ENCODE peak calls at places on chromosomes 7 and 10, in five cellular contexts. I, V, W, F and K are unnamed samples.

GRCh38 chr7:132097550-132098134 is 478.6 kb downstream of the PLXNA4 start:
- DNase-seq in I (no peak), V (no peak), W (peak; percentile 1), F (no peak), K (no peak)

GRCh38 chr10:35875281-35875680 is 233.2 kb upstream of the FZD8 start:
- DNase-seq in I (no peak), V (peak; percentile 86), W (no peak), F (no peak), K (no peak)

GRCh38 chr10:69703766-69704191 is 73.7 kb downstream of the FAM241B start:
- DNase-seq in I (no peak), V (no peak), W (no peak), F (no peak), K (no peak)

GRCh38 chr10:1184541-1185415 is 128.6 kb downstream of the WDR37 start:
- DNase-seq in I (no peak), V (no peak), W (no peak), F (peak; percentile 54), K (no peak)

GRCh38 chr7:31488562-31489203 is 25.2 kb upstream of the ITPRID1 start:
- DNase-seq in I (peak; percentile 35), V (peak; percentile 50), W (peak; percentile 30), F (peak; percentile 75), K (peak; percentile 67)

GRCh38 chr10:15046626-15047025 is 2.9 kb downstream of the OLAH start:
- DNase-seq in I (peak; percentile 11), V (no peak), W (no peak), F (no peak), K (no peak)

GRCh38 chr7:4700577-4701235 is 18.6 kb downstream of the FOXK1 start:
- DNase-seq in I (peak; percentile 92), V (no peak), W (no peak), F (no peak), K (no peak)

GRCh38 chr7:5143106-5143505 is 46.9 kb upstream of the WIPI2 start:
- DNase-seq in I (no peak), V (no peak), W (no peak), F (no peak), K (no peak)

GRCh38 chr7:27961255-27961654 is 219.3 kb downstream of the JAZF1 start:
- DNase-seq in I (peak; percentile 36), V (no peak), W (no peak), F (no peak), K (peak; percentile 47)

GRCh38 chr10:80410578-80411145 is 2.3 kb downstream of the PRXL2A start:
- DNase-seq in I (no peak), V (no peak), W (no peak), F (no peak), K (no peak)

GRCh38 chr7:24751484-24751883 is 5.8 kb downstream of the GSDME start:
- DNase-seq in I (no peak), V (no peak), W (no peak), F (no peak), K (no peak)

GRCh38 chr7:155426543-155427410 is 31.2 kb upstream of the EN2 start:
- DNase-seq in I (no peak), V (no peak), W (no peak), F (no peak), K (no peak)

GRCh38 chr7:45457591-45457990 is 116.6 kb upstream of the ADCY1 start:
- DNase-seq in I (no peak), V (no peak), W (no peak), F (no peak), K (peak; percentile 70)

GRCh38 chr7:45384499-45384898 is 189.7 kb upstream of the ADCY1 start:
- DNase-seq in I (no peak), V (no peak), W (no peak), F (no peak), K (no peak)

GRCh38 chr10:33412261-33413092 is 78.0 kb upstream of the NRP1 start:
- DNase-seq in I (peak; percentile 69), V (no peak), W (peak; percentile 69), F (peak; percentile 67), K (no peak)

GRCh38 chr7:33773053-33773452 is 132.3 kb upstream of the BMPER start:
- DNase-seq in I (no peak), V (no peak), W (no peak), F (no peak), K (no peak)

GRCh38 chr10:119686465-119687191 is 35.4 kb downstream of the BAG3 start:
- DNase-seq in I (peak; percentile 83), V (peak; percentile 87), W (peak; percentile 68), F (peak; percentile 90), K (peak; percentile 75)

GRCh38 chr7:116249969-116250553 is 39.7 kb downstream of the TES start:
- DNase-seq in I (no peak), V (peak; percentile 23), W (no peak), F (no peak), K (peak; percentile 13)

DNA sequence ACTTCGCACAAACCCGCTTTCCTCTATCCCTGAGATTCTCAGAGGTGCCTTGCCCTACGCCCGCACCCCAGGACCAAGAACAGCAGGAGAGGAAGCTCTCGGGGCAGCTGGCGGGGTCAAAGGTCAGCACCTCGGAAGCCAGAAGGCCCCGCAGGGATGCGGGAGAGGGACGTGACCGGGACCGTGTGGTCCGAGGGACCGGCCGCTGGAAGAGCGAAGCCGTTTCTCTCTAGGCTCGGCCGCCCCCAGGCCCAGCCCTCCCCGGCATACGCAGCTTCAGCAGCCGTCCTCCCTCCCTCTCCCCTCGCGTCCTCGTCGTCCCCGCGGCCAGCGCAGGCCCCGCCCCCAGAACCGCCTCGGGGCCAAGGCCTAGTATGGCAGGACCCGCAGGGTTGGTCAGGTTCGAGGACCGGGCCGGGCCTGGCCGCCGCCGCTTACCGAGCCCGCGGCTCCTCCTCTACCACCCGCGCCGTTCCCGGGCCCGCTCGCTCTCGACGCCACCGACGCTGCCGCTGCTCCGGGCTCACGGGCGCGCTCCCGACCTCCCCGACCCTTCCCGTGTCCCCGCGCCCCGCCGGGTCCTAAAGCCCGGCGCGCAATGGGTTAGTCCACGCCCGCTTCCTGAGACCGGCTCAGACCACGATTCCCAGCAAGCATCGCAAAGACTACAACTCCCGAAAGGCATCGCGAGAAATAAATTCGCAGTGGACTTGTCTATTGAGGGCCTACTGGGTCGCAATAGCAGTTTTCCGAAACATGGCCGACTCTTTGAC is at the start of gene ARMH3:
- DNase-seq in I (peak; percentile 94), V (peak; percentile 98), W (peak; percentile 95), F (peak; percentile 96), K (peak; percentile 94)
- TF ChIP-seq CTCF in I (no peak), V (no peak), W (peak; percentile 17), F (no peak), K (no peak)

DNA sequence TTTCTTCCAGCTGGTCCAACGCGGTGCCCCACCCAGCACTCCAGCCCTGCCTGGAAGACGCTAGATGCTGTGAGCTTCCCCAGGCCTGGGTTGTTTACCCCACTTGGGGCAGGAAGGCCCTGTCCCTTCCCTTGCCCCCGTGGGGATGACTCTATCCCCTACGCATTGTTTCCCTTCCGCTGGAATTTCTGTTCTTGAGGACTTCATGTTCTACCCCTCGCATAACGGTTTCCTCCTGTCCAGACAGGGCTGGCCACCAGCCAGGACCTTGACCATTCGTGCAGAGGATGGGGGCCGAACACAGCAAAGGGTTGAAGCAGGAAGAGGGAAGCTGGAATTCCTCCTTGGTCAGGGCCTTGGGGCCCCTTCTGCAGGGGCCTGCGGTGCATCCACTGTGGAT is 14.7 kb upstream of the SERPINE1 start:
- DNase-seq in I (peak; percentile 69), V (no peak), W (peak; percentile 82), F (no peak), K (no peak)
- H3K4me1 ChIP-seq in I (no peaks in the 10 kb centered on the region), V (no peaks in the 10 kb centered on the region), W (peaks cover 18% of the 10 kb centered on the region), F (peaks cover 16% of the 10 kb centered on the region), K (no peaks in the 10 kb centered on the region)

GRCh38 chr10:123884907-123885381 is 6.7 kb downstream of the CPXM2 start:
- DNase-seq in I (no peak), V (no peak), W (no peak), F (no peak), K (no peak)
- H3K27me3 ChIP-seq in I (no peaks in the 10 kb centered on the region), V (peaks cover 22% of the 10 kb centered on the region), W (no peaks in the 10 kb centered on the region), F (no peaks in the 10 kb centered on the region), K (no peaks in the 10 kb centered on the region)

GRCh38 chr10:96043157-96043894 is at the start of gene CCNJ:
- DNase-seq in I (peak; percentile 88), V (peak; percentile 97), W (peak; percentile 86), F (peak; percentile 95), K (peak; percentile 90)
- TF ChIP-seq CTCF in I (no peak), V (no peak), W (peak; percentile 20), F (no peak), K (no peak)